ENCODE peak calls at places on chromosomes 4 and X, in five cellular contexts. B, V, P, T and U are unnamed samples.

GRCh38 chr4:139532951-139533350 is 23.1 kb downstream of the SETD7 start:
- DNase-seq in B (no peak), T (no peak), P (no peak), V (no peak), U (no peak)

GRCh38 chr4:176653406-176654220 is 139.1 kb downstream of the VEGFC start:
- DNase-seq in B (no peak), T (no peak), V (no peak), P (no peak), U (no peak)

GRCh38 chr4:86586160-86586572 is 7.9 kb upstream of the PTPN13 start:
- DNase-seq in B (no peak), V (peak), T (no peak), P (no peak), U (no peak)

GRCh38 chrX:95612350-95612749 is 1072.3 kb upstream of the DIAPH2 start:
- DNase-seq in V (no peak), T (no peak), B (no peak), P (no peak), U (no peak)

GRCh38 chrX:41558531-41558930 is 111.4 kb downstream of the NYX start:
- DNase-seq in B (no peak), P (no peak), T (no peak), V (no peak), U (no peak)

GRCh38 chr4:81946996-81947395 is 426.8 kb downstream of the HNRNPD start:
- DNase-seq in V (no peak), T (no peak), P (no peak), B (no peak), U (no peak)

GRCh38 chr4:110596431-110596830 is 26.4 kb downstream of the PITX2 start:
- DNase-seq in T (no peak), V (no peak), B (no peak), P (no peak), U (no peak)

GRCh38 chr4:32858971-32859370 is 2138.8 kb downstream of the PCDH7 start:
- DNase-seq in P (no peak), V (peak), T (no peak), B (no peak), U (peak)

GRCh38 chr4:183556947-183557346 is 52.1 kb downstream of the ING2 start:
- DNase-seq in B (no peak), T (no peak), P (no peak), V (no peak), U (no peak)

GRCh38 chrX:156005144-156005543 is 7.6 kb downstream of the IL9R start:
- DNase-seq in V (no peak), T (no peak), B (no peak), P (no peak), U (no peak)

GRCh38 chrX:48683411-48683982 is at the start of gene WAS:
- DNase-seq in B (peak), V (no peak), T (no peak), P (peak), U (no peak)

GRCh38 chr4:25500626-25501318 is 123.7 kb downstream of the ANAPC4 start:
- DNase-seq in V (no peak), B (no peak), P (no peak), T (no peak), U (no peak)
- TF ChIP-seq CTCF in V (no peak), B (no peak), P (no peak), T (no peak), U (no peak)

GRCh38 chrX:150506020-150506419 is 62.4 kb upstream of the MTM1 start:
- DNase-seq in V (no peak), P (no peak), T (no peak), B (no peak), U (no peak)

GRCh38 chrX:150508018-150508417 is 60.4 kb upstream of the MTM1 start:
- DNase-seq in T (no peak), V (no peak), B (no peak), P (no peak), U (no peak)

GRCh38 chrX:150508461-150509367 is 59.7 kb upstream of the MTM1 start:
- DNase-seq in V (no peak), P (no peak), B (peak), T (peak), U (no peak)

GRCh38 chrX:150506486-150506885 is 61.9 kb upstream of the MTM1 start:
- DNase-seq in T (no peak), B (no peak), V (no peak), P (no peak), U (no peak)

DNA sequence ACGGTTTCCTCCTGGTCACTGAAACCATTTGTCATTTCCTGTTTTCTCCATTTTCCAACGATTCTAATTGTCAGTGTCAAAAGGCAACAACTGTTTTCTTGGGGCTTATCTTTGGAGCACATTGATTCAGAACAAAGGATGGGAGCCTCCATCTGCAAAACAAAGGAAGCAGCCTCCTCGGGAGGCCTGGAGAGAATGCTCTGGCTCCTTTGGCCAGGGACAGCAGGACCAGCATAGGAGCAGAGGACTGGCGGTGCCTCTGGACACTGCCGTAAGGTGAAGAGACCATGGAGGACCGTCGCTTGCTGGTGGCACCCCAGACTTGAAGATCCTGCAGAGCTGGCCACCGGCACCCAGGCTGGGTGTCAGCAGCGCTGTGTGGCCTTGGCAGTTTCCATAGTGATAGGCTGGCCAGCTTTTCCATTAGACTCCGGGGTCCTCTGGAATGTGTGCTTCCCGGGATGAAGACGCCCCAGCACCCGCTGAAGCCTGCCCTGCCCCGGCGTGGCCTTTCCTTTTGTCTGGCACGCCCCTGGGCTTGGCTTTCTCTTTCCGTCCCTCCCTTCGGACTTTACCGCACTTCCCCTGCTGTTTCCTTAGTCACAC is 61.1 kb upstream of the MTM1 start:
- DNase-seq in V (no peak), B (no peak), T (no peak), P (no peak), U (no peak)
- H3K4me3 ChIP-seq in V (no peak), B (no peak), T (no peak), P (no peak), U (no peak)

GRCh38 chrX:9885150-9885549 is 82.0 kb upstream of the CLDN34 start:
- DNase-seq in P (peak), V (no peak), B (peak), T (peak), U (no peak)
- TF ChIP-seq CTCF in P (no peak), V (peak), B (peak), T (no peak), U (peak)

DNA sequence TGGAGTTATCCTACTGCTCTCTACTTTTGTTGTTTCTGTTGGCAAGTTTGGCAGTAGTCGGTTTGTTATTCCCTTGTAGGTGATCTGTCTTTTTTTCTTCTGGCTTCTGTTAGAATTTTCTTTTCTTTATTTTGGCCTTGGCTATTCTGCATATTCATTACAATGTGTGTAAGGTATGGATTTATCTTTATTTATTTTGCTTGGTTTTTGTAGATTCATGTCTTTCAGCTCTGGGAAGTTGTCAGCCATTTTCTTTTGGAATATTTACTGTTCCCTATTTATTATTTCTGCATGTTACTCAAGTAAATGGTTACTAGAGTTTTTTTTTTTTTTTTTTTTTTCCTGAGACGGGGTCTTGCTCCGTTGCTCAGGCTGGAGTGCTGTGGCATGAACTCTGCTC is 12.6 kb downstream of the ADD1 start:
- DNase-seq in P (no peak), V (no peak), B (no peak), T (no peak), U (no peak)
- H3K4me3 ChIP-seq in P (no peak), V (no peak), B (no peak), T (no peak), U (no peak)

GRCh38 chr4:130808492-130808891 is 1712.5 kb downstream of the C4orf33 start:
- DNase-seq in V (peak), B (no peak), P (no peak), T (no peak), U (no peak)
- TF ChIP-seq CTCF in V (peak), B (peak), P (no peak), T (no peak), U (no peak)

GRCh38 chrX:149629730-149630387 is 1.7 kb downstream of the TMEM185A start:
- DNase-seq in T (no peak), P (no peak), V (no peak), B (no peak), U (no peak)
- H3K4me3 ChIP-seq in T (no peak), P (no peak), V (no peak), B (no peak), U (no peak)

DNA sequence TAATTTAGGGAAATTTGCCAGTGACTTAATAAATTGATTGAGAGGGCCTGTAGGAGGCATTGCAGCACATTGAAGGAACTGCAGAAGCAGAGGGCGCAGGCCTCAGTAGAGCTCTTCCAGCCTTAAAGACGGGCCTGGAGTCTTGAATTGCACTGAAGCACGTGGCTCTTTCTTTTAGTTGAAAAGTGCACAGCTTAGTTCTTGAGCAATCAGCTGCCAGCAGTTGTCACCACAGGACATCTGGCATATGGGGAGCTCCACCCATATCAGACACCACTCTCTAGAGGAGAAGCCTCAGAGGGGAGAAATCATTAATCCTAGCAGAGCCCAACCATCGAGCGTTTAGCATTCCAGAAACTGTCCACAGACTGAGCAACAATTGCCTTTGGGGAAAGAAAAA is 16.0 kb upstream of the FGF16 start:
- DNase-seq in P (no peak), B (no peak), V (no peak), T (no peak), U (peak)
- TF ChIP-seq CTCF in P (no peak), B (no peak), V (no peak), T (no peak), U (peak)